ENCODE peak calls at places on chromosomes 6 and 20, in eight cellular contexts. One of them, this sample, is unnamed.

GRCh38 chr6:56292505-56293181 is 45.3 kb upstream of the COL21A1 start:
- DNase-seq in foreskin keratinocyte: peak
- DNase-seq in NCI-H460: peak
- DNase-seq in GM19239: no peak
- DNase-seq in hypothalamus: no peak
- DNase-seq in AG09319: peak
- DNase-seq in stimulated activated CD4-positive, alpha-beta T cell treated with anti-CD3 and anti-CD28 coated beads, Interleukin-2, amount 100 ng/mL, for 48 hours: no peak
- DNase-seq in GOT3: no peak
- DNase-seq in this sample: peak

GRCh38 chr6:142300758-142301251 is 1.0 kb upstream of the ADGRG6 start:
- DNase-seq in hypothalamus: no peak
- DNase-seq in AG09319: no peak
- DNase-seq in stimulated activated CD4-positive, alpha-beta T cell treated with anti-CD3 and anti-CD28 coated beads, Interleukin-2, amount 100 ng/mL, for 48 hours: no peak
- DNase-seq in foreskin keratinocyte: peak
- DNase-seq in NCI-H460: no peak
- DNase-seq in GOT3: no peak
- DNase-seq in GM19239: no peak
- DNase-seq in this sample: no peak

GRCh38 chr6:15299430-15300131 is 53.7 kb downstream of the JARID2 start:
- DNase-seq in GOT3: no peak
- DNase-seq in GM19239: peak
- DNase-seq in stimulated activated CD4-positive, alpha-beta T cell treated with anti-CD3 and anti-CD28 coated beads, Interleukin-2, amount 100 ng/mL, for 48 hours: no peak
- DNase-seq in hypothalamus: no peak
- DNase-seq in AG09319: no peak
- DNase-seq in foreskin keratinocyte: no peak
- DNase-seq in NCI-H460: no peak
- DNase-seq in this sample: no peak

GRCh38 chr6:4577406-4577805 is 198.8 kb upstream of the CDYL start:
- DNase-seq in foreskin keratinocyte: no peak
- DNase-seq in stimulated activated CD4-positive, alpha-beta T cell treated with anti-CD3 and anti-CD28 coated beads, Interleukin-2, amount 100 ng/mL, for 48 hours: no peak
- DNase-seq in GOT3: no peak
- DNase-seq in AG09319: peak
- DNase-seq in NCI-H460: no peak
- DNase-seq in hypothalamus: no peak
- DNase-seq in GM19239: no peak
- DNase-seq in this sample: no peak

GRCh38 chr6:2899596-2899995 is 3.5 kb downstream of the SERPINB9 start:
- DNase-seq in hypothalamus: no peak
- DNase-seq in GOT3: no peak
- DNase-seq in foreskin keratinocyte: no peak
- DNase-seq in GM19239: no peak
- DNase-seq in stimulated activated CD4-positive, alpha-beta T cell treated with anti-CD3 and anti-CD28 coated beads, Interleukin-2, amount 100 ng/mL, for 48 hours: no peak
- DNase-seq in AG09319: no peak
- DNase-seq in NCI-H460: no peak
- DNase-seq in this sample: no peak

GRCh38 chr6:129865013-129865412 is 3.9 kb upstream of the TMEM244 start:
- DNase-seq in NCI-H460: no peak
- DNase-seq in AG09319: no peak
- DNase-seq in stimulated activated CD4-positive, alpha-beta T cell treated with anti-CD3 and anti-CD28 coated beads, Interleukin-2, amount 100 ng/mL, for 48 hours: no peak
- DNase-seq in GM19239: no peak
- DNase-seq in foreskin keratinocyte: no peak
- DNase-seq in GOT3: no peak
- DNase-seq in hypothalamus: no peak
- DNase-seq in this sample: no peak

GRCh38 chr6:161631676-161632194 is 357.9 kb upstream of the AGPAT4 start:
- DNase-seq in foreskin keratinocyte: peak
- DNase-seq in GM19239: no peak
- DNase-seq in stimulated activated CD4-positive, alpha-beta T cell treated with anti-CD3 and anti-CD28 coated beads, Interleukin-2, amount 100 ng/mL, for 48 hours: no peak
- DNase-seq in NCI-H460: no peak
- DNase-seq in AG09319: peak
- DNase-seq in hypothalamus: no peak
- DNase-seq in GOT3: no peak
- DNase-seq in this sample: no peak

GRCh38 chr20:50399917-50400704 is 110.1 kb upstream of the PTPN1 start:
- DNase-seq in AG09319: no peak
- DNase-seq in foreskin keratinocyte: no peak
- DNase-seq in GOT3: no peak
- DNase-seq in NCI-H460: peak
- DNase-seq in hypothalamus: no peak
- DNase-seq in stimulated activated CD4-positive, alpha-beta T cell treated with anti-CD3 and anti-CD28 coated beads, Interleukin-2, amount 100 ng/mL, for 48 hours: no peak
- DNase-seq in GM19239: no peak
- DNase-seq in this sample: no peak

GRCh38 chr6:157158456-157158855 is 164.9 kb downstream of the TMEM242 start:
- DNase-seq in NCI-H460: no peak
- DNase-seq in AG09319: no peak
- DNase-seq in hypothalamus: no peak
- DNase-seq in foreskin keratinocyte: no peak
- DNase-seq in stimulated activated CD4-positive, alpha-beta T cell treated with anti-CD3 and anti-CD28 coated beads, Interleukin-2, amount 100 ng/mL, for 48 hours: no peak
- DNase-seq in GM19239: no peak
- DNase-seq in GOT3: no peak
- DNase-seq in this sample: no peak

GRCh38 chr6:105606871-105607421 is 204.1 kb upstream of the PREP start:
- DNase-seq in foreskin keratinocyte: no peak
- DNase-seq in hypothalamus: no peak
- DNase-seq in stimulated activated CD4-positive, alpha-beta T cell treated with anti-CD3 and anti-CD28 coated beads, Interleukin-2, amount 100 ng/mL, for 48 hours: no peak
- DNase-seq in NCI-H460: no peak
- DNase-seq in GOT3: no peak
- DNase-seq in AG09319: no peak
- DNase-seq in GM19239: no peak
- DNase-seq in this sample: no peak

GRCh38 chr6:132530293-132530974 is 7.6 kb upstream of the TAAR9 start:
- DNase-seq in foreskin keratinocyte: peak
- DNase-seq in GM19239: no peak
- DNase-seq in AG09319: peak
- DNase-seq in GOT3: no peak
- DNase-seq in hypothalamus: no peak
- DNase-seq in stimulated activated CD4-positive, alpha-beta T cell treated with anti-CD3 and anti-CD28 coated beads, Interleukin-2, amount 100 ng/mL, for 48 hours: peak
- DNase-seq in NCI-H460: peak
- DNase-seq in this sample: peak

This sample was measured in D341Med.